ENCODE peak calls at places on chromosomes 2 and 18, in four cellular contexts. R is neuronal stem cell, F is H1, D is IMR-90. O is an unnamed sample.

GRCh38 chr18:5596585-5596984 is 52.8 kb upstream of the EPB41L3 start:
- DNase-seq in R (no peak), F (no peak), D (no peak), O (no peak)

GRCh38 chr2:71605781-71606241 is 152.4 kb downstream of the DYSF start:
- DNase-seq in R (no peak), F (no peak), D (no peak), O (no peak)

GRCh38 chr2:124081154-124081771 is 56.2 kb downstream of the CNTNAP5 start:
- DNase-seq in R (no peak), F (no peak), D (no peak), O (peak; percentile 27)

GRCh38 chr2:119223521-119224390 is at the start of gene STEAP3:
- DNase-seq in R (peak; percentile 71), F (peak; percentile 65), D (peak; percentile 35), O (peak; percentile 68)

GRCh38 chr2:46569061-46569560 is 89.7 kb downstream of the TMEM247 start:
- DNase-seq in R (no peak), F (no peak), D (peak; percentile 58), O (no peak)

GRCh38 chr18:37393221-37393828 is 172.3 kb downstream of the CELF4 start:
- DNase-seq in R (no peak), F (no peak), D (no peak), O (no peak)

GRCh38 chr2:203636896-203637818 is 69.3 kb upstream of the CD28 start:
- DNase-seq in R (no peak), F (no peak), D (no peak), O (no peak)

GRCh38 chr2:99775585-99775984 is 285.8 kb upstream of the REV1 start:
- DNase-seq in R (no peak), F (no peak), D (peak; percentile 81), O (peak; percentile 56)

GRCh38 chr2:58866527-58866926 is 625.4 kb upstream of the FANCL start:
- DNase-seq in R (no peak), F (no peak), D (no peak), O (no peak)

GRCh38 chr2:166494140-166494544 is at the start of gene SCN7A:
- DNase-seq in R (peak; percentile 69), F (peak; percentile 13), D (peak; percentile 81), O (no peak)

GRCh38 chr2:38327580-38327979 is 49.5 kb downstream of the ATL2 start:
- DNase-seq in R (no peak), F (no peak), D (no peak), O (no peak)

GRCh38 chr2:178412047-178412446 is 38.9 kb downstream of the PRKRA start:
- DNase-seq in R (no peak), F (no peak), D (no peak), O (no peak)

GRCh38 chr2:32963941-32964340 is 17.2 kb downstream of the LTBP1 start:
- DNase-seq in R (no peak), F (no peak), D (peak; percentile 83), O (no peak)

GRCh38 chr2:121283670-121284245 is 1.2 kb downstream of the TFCP2L1 start:
- DNase-seq in R (no peak), F (no peak), D (no peak), O (peak; percentile 16)

GRCh38 chr2:30656079-30656478 is 151.2 kb downstream of the CAPN13 start:
- DNase-seq in R (no peak), F (no peak), D (peak; percentile 71), O (no peak)

GRCh38 chr2:42049411-42050349 is 1.9 kb downstream of the PKDCC start:
- DNase-seq in R (no peak), F (no peak), D (no peak), O (no peak)
- H3K23ac ChIP-seq in R (peak overlapping the region; percentile 5), F (no peak overlapping the region), D (peak overlapping the region; percentile 98), O (no peak overlapping the region)

DNA sequence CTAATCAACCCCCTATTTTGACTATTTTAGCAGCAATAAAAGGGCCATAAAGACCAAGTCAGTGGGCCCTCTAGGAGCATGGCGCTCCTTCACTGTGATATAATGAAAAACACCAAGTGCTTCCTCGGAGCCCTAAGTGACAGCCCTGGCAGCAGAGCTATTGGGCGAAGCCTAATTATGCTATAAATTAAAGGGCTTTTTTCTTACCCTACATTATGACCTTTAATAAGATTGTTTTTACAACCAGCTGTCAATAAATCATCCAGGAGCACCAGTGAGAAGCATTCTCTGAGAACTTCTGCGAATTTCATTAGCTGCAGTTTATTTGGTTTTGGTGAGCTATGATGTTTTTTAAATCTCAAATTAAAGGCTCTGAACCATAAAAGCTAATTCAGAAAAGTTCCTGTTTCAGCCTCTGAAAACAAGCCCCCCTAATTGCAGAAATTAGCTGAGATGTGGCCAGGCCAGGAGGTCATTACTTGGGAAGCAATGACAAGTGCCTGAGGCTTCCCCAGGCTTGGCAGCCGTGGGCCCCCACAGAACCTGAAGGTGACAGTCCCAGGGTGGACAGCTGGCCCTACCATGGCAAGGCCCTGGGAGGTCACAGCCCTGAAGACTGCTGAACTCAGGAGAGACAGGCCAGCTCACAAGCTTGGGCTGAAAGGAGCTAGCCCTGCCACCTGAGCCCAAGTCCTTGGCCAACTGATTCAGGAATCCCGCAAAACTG is 54.6 kb upstream of the PKDCC start:
- DNase-seq in R (no peak), F (no peak), D (no peak), O (no peak)
- H2BK5ac ChIP-seq in R (no peak overlapping the region), F (no peak overlapping the region), D (no peak overlapping the region), O (no peak overlapping the region)

GRCh38 chr2:108633379-108633778 is 85.9 kb upstream of the RANBP2 start:
- DNase-seq in R (no peak), F (no peak), D (no peak), O (no peak)

GRCh38 chr2:108634591-108635160 is 84.6 kb upstream of the RANBP2 start:
- DNase-seq in R (no peak), F (no peak), D (no peak), O (peak; percentile 62)

GRCh38 chr2:108630567-108631405 is 88.5 kb upstream of the RANBP2 start:
- DNase-seq in R (no peak), F (no peak), D (peak; percentile 51), O (no peak)

GRCh38 chr2:108632332-108632712 is 87.0 kb upstream of the RANBP2 start:
- DNase-seq in R (no peak), F (no peak), D (no peak), O (no peak)

DNA sequence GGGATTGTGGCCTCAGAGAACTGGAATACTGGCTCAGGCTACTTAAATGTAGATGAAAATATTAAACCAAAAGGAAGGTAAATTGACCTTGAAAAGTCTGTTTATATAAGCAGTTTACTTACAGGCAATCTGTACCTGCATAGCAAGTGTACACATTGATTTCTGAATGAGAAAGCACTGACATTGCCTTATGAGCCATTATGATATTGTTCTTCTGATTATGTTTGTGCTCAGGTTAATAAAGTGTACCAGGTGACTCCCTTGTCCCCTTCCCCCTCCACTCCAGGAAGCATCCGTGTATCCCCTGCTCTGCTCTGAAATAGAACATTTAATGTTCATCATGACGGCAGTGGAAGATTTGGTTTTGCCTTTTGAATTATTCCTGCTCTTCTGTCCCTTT is 86.5 kb upstream of the RANBP2 start:
- DNase-seq in R (no peak), F (no peak), D (no peak), O (no peak)
- H3K23ac ChIP-seq in R (no peak overlapping the region), F (no peak overlapping the region), D (peak overlapping the region; percentile 72), O (no peak overlapping the region)

GRCh38 chr2:226660124-226660523 is 139.5 kb downstream of the IRS1 start:
- DNase-seq in R (no peak), F (no peak), D (no peak), O (no peak)

GRCh38 chr2:226658555-226658954 is 141.1 kb downstream of the IRS1 start:
- DNase-seq in R (no peak), F (no peak), D (no peak), O (no peak)

GRCh38 chr2:226661789-226662545 is 137.7 kb downstream of the IRS1 start:
- DNase-seq in R (no peak), F (no peak), D (peak; percentile 93), O (peak; percentile 74)

GRCh38 chr2:226659416-226659815 is 140.2 kb downstream of the IRS1 start:
- DNase-seq in R (no peak), F (no peak), D (no peak), O (no peak)

DNA sequence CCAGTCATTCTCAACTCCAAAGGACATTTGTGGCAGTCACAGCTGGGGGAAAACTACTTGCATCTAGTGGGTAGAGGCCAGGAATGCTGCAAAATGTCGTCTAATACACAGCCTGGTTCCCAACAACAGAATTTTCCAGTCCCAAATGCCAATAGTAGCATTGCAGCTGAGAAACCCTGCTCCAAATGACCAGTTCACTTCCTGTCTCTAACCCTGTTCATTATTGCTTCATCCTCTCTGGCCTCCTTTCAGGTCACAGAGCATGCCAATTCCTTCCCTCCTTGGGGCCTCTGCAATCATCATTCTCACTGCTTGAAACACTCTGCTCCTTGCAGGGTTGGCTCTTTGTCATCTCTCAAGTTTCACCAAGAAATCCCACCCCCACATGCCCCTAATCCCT is 139.1 kb downstream of the IRS1 start:
- DNase-seq in R (no peak), F (no peak), D (peak; percentile 85), O (no peak)
- H2BK5ac ChIP-seq in R (no peak overlapping the region), F (no peak overlapping the region), D (peak overlapping the region; percentile 59), O (no peak overlapping the region)

GRCh38 chr2:164073053-164073757 is 337.4 kb upstream of the FIGN start:
- DNase-seq in R (no peak), F (no peak), D (no peak), O (peak; percentile 82)
- H3K23ac ChIP-seq in R (no peak overlapping the region), F (no peak overlapping the region), D (no peak overlapping the region), O (no peak overlapping the region)

GRCh38 chr2:27627963-27628766 is 647 bp downstream of the CCDC121 start:
- DNase-seq in R (no peak), F (no peak), D (peak; percentile 96), O (peak; percentile 98)

GRCh38 chr2:27624943-27625342 is 3.9 kb downstream of the CCDC121 start:
- DNase-seq in R (no peak), F (no peak), D (no peak), O (peak; percentile 19)

GRCh38 chr2:27628767-27629709 is at the start of the genes CCDC121 and GPN1:
- DNase-seq in R (peak; percentile 77), F (peak; percentile 50), D (peak; percentile 94), O (peak; percentile 91)
- H2BK5ac ChIP-seq in R (no peak within 1 kb of the TSS), F (peak within 1 kb of the TSS; percentile 98), D (peak within 1 kb of the TSS; percentile 77), O (peak within 1 kb of the TSS; percentile 44)

DNA sequence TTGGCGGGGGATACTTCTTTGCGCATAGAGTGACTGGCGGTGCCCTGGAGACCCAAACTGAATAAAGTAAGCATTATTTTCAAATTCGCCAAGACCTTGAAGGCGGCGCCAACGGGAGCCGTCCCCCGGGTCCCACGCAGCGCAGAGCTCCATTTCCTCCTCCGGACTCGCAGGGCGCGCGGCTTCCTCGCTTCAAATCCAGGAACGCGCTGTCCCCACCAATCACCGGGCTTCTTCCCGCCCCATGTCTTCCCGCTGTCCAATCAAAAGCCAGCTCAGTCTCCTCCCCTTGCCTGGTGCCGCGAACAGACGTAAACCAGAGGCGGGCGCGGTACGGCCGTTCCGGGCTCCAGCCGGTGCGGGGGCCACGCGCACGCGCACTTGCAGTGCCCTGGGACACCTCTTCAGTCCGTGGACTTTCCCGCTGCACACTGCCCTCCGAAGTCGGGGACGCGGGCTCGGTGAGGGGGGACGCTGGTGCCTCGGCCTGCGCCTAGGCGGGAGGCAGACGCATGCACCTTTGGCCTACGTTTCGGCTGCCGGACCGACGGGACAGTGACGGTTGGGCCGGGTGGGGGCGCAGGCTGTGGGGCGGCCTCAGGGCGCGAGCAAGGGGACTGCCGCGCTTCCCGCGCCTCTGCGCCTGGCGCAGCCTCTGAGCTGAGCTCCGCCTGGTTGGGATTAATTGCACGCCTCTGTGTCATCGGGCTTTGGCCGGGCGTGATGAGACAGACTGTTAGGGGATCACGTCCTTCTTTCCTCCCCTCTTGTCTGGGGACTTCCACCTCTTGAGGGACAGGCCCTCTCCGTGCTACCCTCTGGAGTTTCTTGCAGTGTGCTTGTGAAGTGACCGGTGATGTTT is at the start of gene CEP192:
- DNase-seq in R (peak; percentile 97), F (peak; percentile 88), D (peak; percentile 98), O (peak; percentile 99)
- H3K23ac ChIP-seq in R (peak within 1 kb of the TSS; percentile 99), F (no peak within 1 kb of the TSS), D (peak within 1 kb of the TSS; percentile 90), O (no peak within 1 kb of the TSS)

O was measured in trophoblast cell.